ENCODE peak calls at places on chromosomes 6 and 20, in eight cellular contexts. P is right lobe of liver, X is keratinocyte, L is astrocyte, Y is BE2C, N is heart right ventricle, O is PC-9, F is prostate gland. J is an unnamed sample.
A peak's percentile ranks its signal among the peaks of the same experiment; 100 is the strongest.

GRCh38 chr20:36214684-36215256 is 21.5 kb upstream of the AAR2 start:
- DNase-seq in P (no peak), X (no peak), L (no peak), Y (no peak), N (no peak), O (no peak), F (no peak), J (no peak)

GRCh38 chr20:44494266-44494665 is 18.6 kb downstream of the TTPAL start:
- DNase-seq in P (no peak), X (no peak), L (peak; percentile 67), Y (no peak), N (no peak), O (no peak), F (no peak), J (no peak)

GRCh38 chr20:48760403-48760889 is 67.4 kb downstream of the PREX1 start:
- DNase-seq in P (no peak), X (no peak), L (peak; percentile 56), Y (no peak), N (peak; percentile 44), O (no peak), F (no peak), J (no peak)

GRCh38 chr20:6663104-6663503 is 104.4 kb upstream of the BMP2 start:
- DNase-seq in P (no peak), X (no peak), L (no peak), Y (no peak), N (no peak), O (no peak), F (no peak), J (no peak)

GRCh38 chr6:157017022-157017421 is 239.8 kb downstream of the ARID1B start:
- DNase-seq in P (no peak), X (no peak), L (no peak), Y (no peak), N (no peak), O (no peak), F (no peak), J (no peak)

GRCh38 chr6:82040405-82041221 is 206.9 kb downstream of the IBTK start:
- DNase-seq in P (no peak), X (no peak), L (peak; percentile 32), Y (peak; percentile 50), N (peak; percentile 50), O (peak; percentile 26), F (peak; percentile 6), J (peak; percentile 27)

GRCh38 chr6:111648100-111648499 is 42.4 kb upstream of the TRAF3IP2 start:
- DNase-seq in P (no peak), X (no peak), L (no peak), Y (no peak), N (no peak), O (no peak), F (no peak), J (no peak)

GRCh38 chr20:5072756-5073153 is 47.0 kb downstream of the PCNA start:
- DNase-seq in P (no peak), X (no peak), L (no peak), Y (no peak), N (no peak), O (no peak), F (no peak), J (no peak)

GRCh38 chr6:35318200-35318844 is 20.7 kb downstream of the DEF6 start:
- DNase-seq in P (peak; percentile 93), X (peak; percentile 23), L (peak; percentile 58), Y (peak; percentile 96), N (peak; percentile 80), O (peak; percentile 83), F (peak; percentile 71), J (peak; percentile 91)

GRCh38 chr6:142810952-142811514 is 133.9 kb downstream of the HIVEP2 start:
- DNase-seq in P (no peak), X (no peak), L (peak; percentile 18), Y (no peak), N (no peak), O (no peak), F (no peak), J (no peak)

GRCh38 chr6:125358898-125359297 is 57.1 kb upstream of the HDDC2 start:
- DNase-seq in P (no peak), X (no peak), L (no peak), Y (no peak), N (no peak), O (no peak), F (no peak), J (no peak)

GRCh38 chr6:75381878-75382633 is 97.5 kb upstream of the TMEM30A start:
- DNase-seq in P (no peak), X (no peak), L (peak; percentile 36), Y (peak; percentile 43), N (no peak), O (no peak), F (no peak), J (no peak)

GRCh38 chr6:3164388-3164787 is 7.0 kb upstream of the TUBB2A start:
- DNase-seq in P (no peak), X (no peak), L (no peak), Y (no peak), N (no peak), O (no peak), F (no peak), J (no peak)

GRCh38 chr6:111087106-111087835 is at the start of gene SLC16A10:
- DNase-seq in P (peak; percentile 87), X (no peak), L (no peak), Y (peak; percentile 90), N (peak; percentile 73), O (peak; percentile 68), F (peak; percentile 79), J (peak; percentile 45)

GRCh38 chr6:40181367-40181766 is 247.1 kb upstream of the MOCS1 start:
- DNase-seq in P (no peak), X (no peak), L (no peak), Y (no peak), N (no peak), O (no peak), F (no peak), J (no peak)

GRCh38 chr6:40185486-40185885 is 251.2 kb upstream of the MOCS1 start:
- DNase-seq in P (no peak), X (no peak), L (no peak), Y (no peak), N (no peak), O (no peak), F (no peak), J (no peak)

GRCh38 chr6:40188931-40189330 is 254.7 kb upstream of the MOCS1 start:
- DNase-seq in P (no peak), X (no peak), L (no peak), Y (no peak), N (no peak), O (no peak), F (no peak), J (no peak)

GRCh38 chr6:40187654-40188053 is 253.4 kb upstream of the MOCS1 start:
- DNase-seq in P (no peak), X (no peak), L (no peak), Y (no peak), N (no peak), O (no peak), F (no peak), J (no peak)

DNA sequence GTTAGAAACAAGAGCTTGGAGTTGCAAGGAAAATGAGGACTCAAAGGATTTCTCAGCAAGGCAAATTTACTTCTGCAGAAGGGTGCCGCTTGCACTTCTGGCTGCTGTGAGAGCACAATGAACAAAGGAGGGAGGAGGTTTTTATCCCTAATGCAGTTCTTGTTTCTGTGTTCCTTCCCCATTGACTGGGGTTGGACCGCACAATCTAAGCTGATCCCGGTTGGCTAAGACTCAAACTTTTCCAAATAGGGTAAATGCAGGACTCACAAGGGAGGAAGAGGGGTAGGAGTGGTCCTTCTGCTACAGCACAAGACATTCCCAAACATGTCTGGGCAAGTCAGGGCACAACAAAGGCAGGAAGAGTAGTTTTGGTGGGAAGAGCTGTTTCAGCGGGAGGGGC is 249.6 kb upstream of the MOCS1 start:
- DNase-seq in P (no peak), X (no peak), L (no peak), Y (no peak), N (no peak), O (no peak), F (no peak), J (no peak)
- H3K9me3 ChIP-seq in P (no peaks in the 10 kb centered on the region), X (peaks cover 3% of the 10 kb centered on the region), L (peaks cover 8% of the 10 kb centered on the region), Y (no peaks in the 10 kb centered on the region), N (no peaks in the 10 kb centered on the region), O (peaks cover 4% of the 10 kb centered on the region), F (no peaks in the 10 kb centered on the region), J (no peaks in the 10 kb centered on the region)

GRCh38 chr6:67768972-67769371 is 866.1 kb upstream of the ADGRB3 start:
- DNase-seq in P (no peak), X (no peak), L (no peak), Y (no peak), N (no peak), O (no peak), F (no peak), J (no peak)
- TF ChIP-seq CTCF in P (no peak), X (no peak), L (no peak), Y (no peak), N (no peak), O (no peak), F (no peak), J (no peak)

GRCh38 chr6:106860940-106861339 is 113.6 kb downstream of the CD24 start:
- DNase-seq in P (no peak), X (no peak), L (no peak), Y (no peak), N (no peak), O (no peak), F (no peak), J (no peak)
- H3K9me3 ChIP-seq in P (no peaks in the 10 kb centered on the region), X (peaks cover 7% of the 10 kb centered on the region), L (peaks cover 5% of the 10 kb centered on the region), Y (no peaks in the 10 kb centered on the region), N (no peaks in the 10 kb centered on the region), O (no peaks in the 10 kb centered on the region), F (no peaks in the 10 kb centered on the region), J (no peaks in the 10 kb centered on the region)

DNA sequence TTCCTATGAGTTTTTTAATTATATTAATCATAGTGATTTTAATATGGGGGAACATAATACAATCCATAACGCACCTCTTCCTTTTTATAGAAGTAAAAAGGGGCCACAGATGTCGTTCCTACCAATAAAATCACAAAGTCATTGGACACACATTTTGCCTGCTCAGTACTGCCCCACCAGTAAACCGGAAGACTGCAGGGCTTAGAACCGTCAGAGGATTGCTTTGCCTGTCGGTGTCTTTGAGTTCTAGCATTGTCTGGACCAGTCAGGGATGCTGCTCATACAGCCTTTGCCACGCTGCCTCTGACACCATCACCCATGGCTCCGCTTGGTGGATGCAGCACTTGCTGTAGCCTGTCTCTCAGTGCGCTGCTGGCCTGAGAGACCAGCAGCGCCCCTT is 853.6 kb downstream of the C6orf118 start:
- DNase-seq in P (no peak), X (no peak), L (no peak), Y (no peak), N (no peak), O (no peak), F (no peak), J (no peak)
- TF ChIP-seq CTCF in P (no peak), X (no peak), L (no peak), Y (peak; percentile 1), N (no peak), O (no peak), F (no peak), J (no peak)

GRCh38 chr6:53786832-53787231 is 8.0 kb upstream of the LRRC1 start:
- DNase-seq in P (no peak), X (no peak), L (no peak), Y (no peak), N (no peak), O (no peak), F (no peak), J (no peak)
- H3K9me3 ChIP-seq in P (no peaks in the 10 kb centered on the region), X (no peaks in the 10 kb centered on the region), L (no peaks in the 10 kb centered on the region), Y (no peaks in the 10 kb centered on the region), N (no peaks in the 10 kb centered on the region), O (peaks cover 5% of the 10 kb centered on the region), F (no peaks in the 10 kb centered on the region), J (peaks cover 7% of the 10 kb centered on the region)

GRCh38 chr6:117399924-117400323 is 25.8 kb downstream of the ROS1 start:
- DNase-seq in P (no peak), X (no peak), L (no peak), Y (no peak), N (no peak), O (no peak), F (no peak), J (no peak)
- TF ChIP-seq CTCF in P (peak; percentile 27), X (peak; percentile 38), L (peak; percentile 35), Y (peak; percentile 39), N (no peak), O (peak; percentile 45), F (no peak), J (no peak)